ENCODE peak calls at places on chromosomes 6 and 20, in six cellular contexts. S is stromal cell of bone marrow; V is neural crest cell; R is RPMI7951; A is left ventricle myocardium inferior; H is activated T-cell treated with anti-CD3 and anti-CD28 coated beads, Interleukin-2, amount 50 U/mL, for 72 hours. U is an unnamed sample.

GRCh38 chr6:17381429-17382147 is 11.8 kb upstream of the CAP2 start:
- DNase-seq in S (peak), V (no peak), R (peak), A (no peak), H (no peak), U (no peak)

GRCh38 chr6:125843593-125843992 is 52.8 kb downstream of the NCOA7 start:
- DNase-seq in S (no peak), V (no peak), R (peak), A (no peak), H (no peak), U (no peak)

GRCh38 chr6:42165016-42165415 is 8.1 kb upstream of the GUCA1A start:
- DNase-seq in S (peak), V (no peak), R (no peak), A (no peak), H (no peak), U (no peak)

GRCh38 chr20:57748601-57749130 is 38.9 kb upstream of the PMEPA1 start:
- DNase-seq in S (peak), V (no peak), R (peak), A (peak), H (peak), U (peak)

GRCh38 chr6:22240025-22240424 is 56.8 kb downstream of the PRL start:
- DNase-seq in S (no peak), V (no peak), R (no peak), A (no peak), H (no peak), U (no peak)

GRCh38 chr6:96789871-96790270 is 47.4 kb downstream of the GPR63 start:
- DNase-seq in S (no peak), V (no peak), R (no peak), A (no peak), H (no peak), U (no peak)

GRCh38 chr20:38094373-38094775 is 60.8 kb downstream of the RPRD1B start:
- DNase-seq in S (peak), V (no peak), R (peak), A (peak), H (peak), U (peak)

GRCh38 chr6:138004423-138005287 is 102.6 kb downstream of the PERP start:
- DNase-seq in S (peak), V (no peak), R (peak), A (no peak), H (peak), U (peak)

GRCh38 chr20:63698739-63699465 is 2.5 kb downstream of the TNFRSF6B start:
- DNase-seq in S (peak), V (no peak), R (peak), A (no peak), H (peak), U (no peak)

GRCh38 chr6:15659181-15659580 is 3.6 kb downstream of the DTNBP1 start:
- DNase-seq in S (no peak), V (no peak), R (no peak), A (no peak), H (no peak), U (no peak)

GRCh38 chr6:80541186-80541585 is 434.7 kb downstream of the BCKDHB start:
- DNase-seq in S (no peak), V (no peak), R (peak), A (no peak), H (peak), U (no peak)

GRCh38 chr20:61926796-61927192 is 138.9 kb downstream of the TAF4 start:
- DNase-seq in S (no peak), V (no peak), R (no peak), A (no peak), H (no peak), U (no peak)

GRCh38 chr6:89711801-89712200 is 73.3 kb upstream of the LYRM2 start:
- DNase-seq in S (peak), V (no peak), R (no peak), A (no peak), H (no peak), U (no peak)

GRCh38 chr20:53937929-53938367 is 132.4 kb downstream of the BCAS1 start:
- DNase-seq in S (no peak), V (no peak), R (no peak), A (no peak), H (no peak), U (no peak)

GRCh38 chr6:109944448-109944847 is 33.7 kb upstream of the GPR6 start:
- DNase-seq in S (no peak), V (no peak), R (no peak), A (no peak), H (no peak), U (no peak)

GRCh38 chr6:161105408-161105807 is 113.8 kb downstream of the MAP3K4 start:
- DNase-seq in S (no peak), V (no peak), R (no peak), A (no peak), H (no peak), U (no peak)

GRCh38 chr6:9126845-9127560 is 691.7 kb upstream of the SLC35B3 start:
- DNase-seq in S (no peak), V (no peak), R (peak), A (no peak), H (no peak), U (no peak)

GRCh38 chr20:62650551-62651284 is 8.4 kb downstream of the SLCO4A1 start:
- DNase-seq in S (no peak), V (no peak), R (no peak), A (no peak), H (no peak), U (no peak)

GRCh38 chr6:44499609-44500008 is 112.1 kb downstream of the CDC5L start:
- DNase-seq in S (no peak), V (no peak), R (no peak), A (no peak), H (no peak), U (no peak)

GRCh38 chr20:11796041-11796440 is 121.7 kb upstream of the BTBD3 start:
- DNase-seq in S (no peak), V (no peak), R (no peak), A (no peak), H (no peak), U (no peak)

GRCh38 chr6:15747354-15747883 is 84.6 kb upstream of the DTNBP1 start:
- DNase-seq in S (no peak), V (no peak), R (no peak), A (no peak), H (no peak), U (no peak)

GRCh38 chr6:76681781-76682180 is 609.3 kb upstream of the IMPG1 start:
- DNase-seq in S (peak), V (no peak), R (peak), A (no peak), H (no peak), U (no peak)

GRCh38 chr6:93575495-93575894 is 156.1 kb upstream of the EPHA7 start:
- DNase-seq in S (no peak), V (no peak), R (no peak), A (no peak), H (no peak), U (no peak)

GRCh38 chr20:37983286-37983685 is 50.0 kb downstream of the TTI1 start:
- DNase-seq in S (no peak), V (no peak), R (no peak), A (no peak), H (no peak), U (no peak)

GRCh38 chr20:64254571-64255360 is 782 bp upstream of the PCMTD2 start:
- DNase-seq in S (no peak), V (no peak), R (no peak), A (no peak), H (no peak), U (no peak)

GRCh38 chr6:35014341-35014740 is 125.3 kb downstream of the ANKS1A start:
- DNase-seq in S (no peak), V (no peak), R (peak), A (no peak), H (no peak), U (no peak)

GRCh38 chr6:163338671-163339405 is 75.7 kb upstream of the QKI start:
- DNase-seq in S (peak), V (no peak), R (peak), A (peak), H (no peak), U (no peak)

GRCh38 chr20:31602779-31603441 is 2.2 kb upstream of the ID1 start:
- DNase-seq in S (no peak), V (no peak), R (peak), A (no peak), H (peak), U (peak)

GRCh38 chr6:142414462-142414861 is 112.7 kb downstream of the ADGRG6 start:
- DNase-seq in S (no peak), V (no peak), R (no peak), A (no peak), H (no peak), U (no peak)

GRCh38 chr6:11810854-11811643 is 32.4 kb upstream of the ADTRP start:
- DNase-seq in S (no peak), V (no peak), R (peak), A (no peak), H (no peak), U (no peak)

U was measured in small intestine.